ENCODE peak calls at places on chromosomes 13 and 19, in five cellular contexts. E is K562, P is HCT116, F is mammary epithelial cell, Q is GM23248. K is an unnamed sample. For H3K4me1, the result is how much of the 10 kb centered on the place peaks cover.

GRCh38 chr19:50728084-50728737 is 5.0 kb downstream of the CLEC11A start:
- DNase-seq in E (peak), P (no peak), F (peak), Q (peak), K (no peak)

GRCh38 chr19:46279177-46279576 is 17.7 kb upstream of the HIF3A start:
- DNase-seq in E (no peak), P (no peak), F (no peak), Q (no peak), K (no peak)

GRCh38 chr19:2337329-2337707 is 8.8 kb downstream of the SPPL2B start:
- DNase-seq in E (no peak), P (no peak), F (no peak), Q (peak), K (no peak)

GRCh38 chr19:610801-611505 is 21.3 kb downstream of the HCN2 start:
- DNase-seq in E (peak), P (no peak), F (no peak), Q (peak), K (peak)

GRCh38 chr13:110605132-110605531 is 10.2 kb upstream of the NAXD start:
- DNase-seq in E (no peak), P (no peak), F (no peak), Q (no peak), K (no peak)

GRCh38 chr13:107202371-107203023 is 634.6 kb upstream of the ARGLU1 start:
- DNase-seq in E (no peak), P (no peak), F (peak), Q (peak), K (no peak)

GRCh38 chr13:51786425-51787010 is 17.4 kb downstream of the DHRS12 start:
- DNase-seq in E (no peak), P (no peak), F (no peak), Q (peak), K (no peak)

GRCh38 chr19:56942749-56943148 is 102.2 kb upstream of the PEG3 start:
- DNase-seq in E (peak), P (no peak), F (peak), Q (peak), K (peak)

GRCh38 chr19:12985049-12985776 is 10.1 kb upstream of the NFIX start:
- DNase-seq in E (peak), P (peak), F (peak), Q (peak), K (no peak)

GRCh38 chr19:4911314-4911713 is 2.0 kb downstream of the UHRF1 start:
- DNase-seq in E (no peak), P (no peak), F (no peak), Q (peak), K (peak)

GRCh38 chr19:17931532-17932191 is 1.2 kb upstream of the CCDC124 start:
- DNase-seq in E (peak), P (no peak), F (peak), Q (no peak), K (no peak)

GRCh38 chr13:82847595-82847994 is 1034.7 kb downstream of the SLITRK1 start:
- DNase-seq in E (no peak), P (no peak), F (no peak), Q (no peak), K (no peak)

GRCh38 chr19:13150919-13151604 is 851 bp downstream of the IER2 start:
- DNase-seq in E (peak), P (no peak), F (no peak), Q (peak), K (peak)

GRCh38 chr19:33905937-33906577 is 109.4 kb downstream of the KCTD15 start:
- DNase-seq in E (peak), P (no peak), F (peak), Q (peak), K (no peak)

GRCh38 chr19:54218960-54219661 is 3.7 kb downstream of the LILRB3 start:
- DNase-seq in E (no peak), P (no peak), F (no peak), Q (no peak), K (no peak)

GRCh38 chr13:113926951-113927660 is 46.8 kb downstream of the C13orf46 start:
- DNase-seq in E (no peak), P (no peak), F (no peak), Q (no peak), K (no peak)

GRCh38 chr13:102234618-102235017 is 167.2 kb downstream of the FGF14 start:
- DNase-seq in E (no peak), P (no peak), F (peak), Q (no peak), K (no peak)

GRCh38 chr13:20720499-20720898 is 17.0 kb downstream of the IL17D start:
- DNase-seq in E (no peak), P (no peak), F (no peak), Q (no peak), K (no peak)

GRCh38 chr13:52345631-52346251 is 60.2 kb downstream of the THSD1 start:
- DNase-seq in E (no peak), P (no peak), F (no peak), Q (no peak), K (no peak)

GRCh38 chr19:49430678-49431329 is 5.6 kb downstream of the GFY start:
- DNase-seq in E (peak), P (no peak), F (no peak), Q (peak), K (peak)

GRCh38 chr19:45615795-45616708 is 14.0 kb upstream of the GPR4 start:
- DNase-seq in E (peak), P (peak), F (peak), Q (peak), K (peak)

GRCh38 chr19:42090687-42091086 is 14.7 kb downstream of the ZNF574 start:
- DNase-seq in E (no peak), P (no peak), F (no peak), Q (no peak), K (no peak)

GRCh38 chr13:85368686-85369085 is 430.5 kb downstream of the SLITRK6 start:
- DNase-seq in E (no peak), P (no peak), F (no peak), Q (no peak), K (no peak)

GRCh38 chr19:41872775-41873647 is 4.1 kb upstream of the CD79A start:
- DNase-seq in E (no peak), P (peak), F (peak), Q (peak), K (peak)

GRCh38 chr19:46718157-46718933 is 1.4 kb upstream of the PRKD2 start:
- DNase-seq in E (no peak), P (no peak), F (no peak), Q (peak), K (peak)

GRCh38 chr19:1173160-1173844 is 766 bp downstream of the SBNO2 start:
- DNase-seq in E (peak), P (no peak), F (no peak), Q (peak), K (peak)

GRCh38 chr13:97111705-97112104 is 110.4 kb upstream of the MBNL2 start:
- DNase-seq in E (no peak), P (no peak), F (no peak), Q (no peak), K (no peak)

GRCh38 chr19:7926727-7927604 is 1.0 kb upstream of the CTXN1 start:
- DNase-seq in E (no peak), P (no peak), F (no peak), Q (no peak), K (no peak)

GRCh38 chr19:7930765-7931164 is 4.8 kb upstream of the CTXN1 start:
- DNase-seq in E (no peak), P (no peak), F (no peak), Q (no peak), K (no peak)

GRCh38 chr19:7928334-7928706 is 2.4 kb upstream of the CTXN1 start:
- DNase-seq in E (no peak), P (no peak), F (no peak), Q (peak), K (no peak)

GRCh38 chr19:7927605-7928333 is 1.8 kb upstream of the CTXN1 start:
- DNase-seq in E (no peak), P (no peak), F (no peak), Q (no peak), K (no peak)

DNA sequence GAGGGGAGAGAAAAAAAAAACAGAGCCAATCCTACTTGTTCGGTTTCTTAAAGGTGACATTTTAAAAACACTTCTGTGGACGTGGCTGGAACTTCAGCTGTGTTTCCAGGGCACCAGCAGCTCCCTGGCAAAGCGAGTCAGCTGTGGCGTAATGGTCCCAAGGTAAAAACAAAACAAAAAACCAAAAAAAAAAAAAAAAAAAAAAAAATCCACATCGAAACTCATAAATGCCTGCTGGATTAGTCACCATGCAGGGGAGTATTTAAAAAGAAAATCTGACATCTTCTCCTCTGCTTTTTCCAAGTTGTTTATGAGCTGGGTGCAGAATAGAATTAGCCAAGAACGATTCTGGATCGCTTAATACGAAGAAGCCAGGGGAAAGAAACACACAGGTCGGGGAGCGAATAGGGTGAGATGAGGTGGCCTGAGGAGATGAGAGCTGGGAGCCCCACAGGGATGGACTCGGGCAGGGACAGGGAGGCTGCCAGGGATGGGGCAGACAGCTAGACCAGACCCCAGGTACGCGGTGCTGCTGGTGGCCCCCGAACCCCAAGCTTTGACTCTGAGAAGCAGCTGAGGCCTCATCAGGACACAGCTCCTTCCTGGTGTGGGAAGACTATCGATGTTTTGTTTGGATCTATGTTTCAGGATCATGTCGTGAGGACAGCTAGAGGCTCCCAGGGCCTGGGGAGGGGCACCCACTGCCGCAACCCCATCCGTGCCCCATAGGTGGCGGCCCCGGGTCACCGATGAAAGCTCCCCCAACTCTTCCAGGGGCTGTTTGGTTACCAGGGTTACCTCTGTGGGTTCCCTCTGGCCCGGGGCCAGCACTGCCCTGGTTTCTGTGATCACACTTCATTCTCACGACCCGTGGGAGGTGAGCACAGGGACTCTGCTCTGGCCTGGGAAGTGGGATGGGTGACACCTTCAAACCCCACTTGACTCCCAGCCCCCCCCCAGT is 3.1 kb upstream of the CTXN1 start:
- DNase-seq in E (peak), P (no peak), F (peak), Q (peak), K (peak)
- H2AFZ ChIP-seq in E (no peak), P (no peak), F (peak), Q (no peak), K (no peak)

GRCh38 chr19:8001995-8002849 is 3.2 kb downstream of the ELAVL1 start:
- DNase-seq in E (peak), P (peak), F (peak), Q (peak), K (peak)

GRCh38 chr19:8000298-8001038 is 5.0 kb downstream of the ELAVL1 start:
- DNase-seq in E (no peak), P (no peak), F (no peak), Q (no peak), K (no peak)

GRCh38 chr19:8004001-8004400 is 1.4 kb downstream of the ELAVL1 start:
- DNase-seq in E (no peak), P (no peak), F (no peak), Q (no peak), K (no peak)

GRCh38 chr19:7999376-7999775 is 6.1 kb downstream of the ELAVL1 start:
- DNase-seq in E (no peak), P (no peak), F (no peak), Q (no peak), K (no peak)

GRCh38 chr19:8001651-8001994 is 3.8 kb downstream of the ELAVL1 start:
- DNase-seq in E (no peak), P (no peak), F (no peak), Q (peak), K (no peak)
- H3K4me2 ChIP-seq in E (peak), P (peak), F (peak), Q (peak), K (peak)

DNA sequence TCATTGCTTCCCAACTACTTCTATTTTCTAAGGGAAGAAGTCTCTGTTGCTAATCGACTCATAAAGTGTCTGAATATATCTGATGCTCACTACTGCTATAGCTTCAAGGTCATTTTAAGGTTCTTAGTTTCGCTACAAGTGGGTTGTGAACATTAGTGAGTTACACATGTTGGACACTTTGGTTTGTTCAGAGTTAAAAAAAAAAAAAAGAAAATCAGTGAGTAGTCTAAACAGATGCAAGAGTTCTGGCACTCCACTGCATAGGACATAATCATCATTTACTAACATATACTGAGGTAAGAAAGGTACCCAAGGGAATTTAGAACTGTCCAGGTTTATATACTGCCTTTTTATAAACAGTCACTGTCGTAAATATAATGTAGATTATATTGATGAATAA is 108.8 kb downstream of the KLF12 start:
- DNase-seq in E (no peak), P (no peak), F (no peak), Q (no peak), K (no peak)
- H3K4me1 ChIP-seq in E (under half), P (under half), F (under half), Q (under half), K (under half)

GRCh38 chr19:6527893-6528543 is 2.8 kb upstream of the TNFSF9 start:
- DNase-seq in E (no peak), P (no peak), F (no peak), Q (no peak), K (peak)
- H2AFZ ChIP-seq in E (peak), P (no peak), F (no peak), Q (no peak), K (peak)

DNA sequence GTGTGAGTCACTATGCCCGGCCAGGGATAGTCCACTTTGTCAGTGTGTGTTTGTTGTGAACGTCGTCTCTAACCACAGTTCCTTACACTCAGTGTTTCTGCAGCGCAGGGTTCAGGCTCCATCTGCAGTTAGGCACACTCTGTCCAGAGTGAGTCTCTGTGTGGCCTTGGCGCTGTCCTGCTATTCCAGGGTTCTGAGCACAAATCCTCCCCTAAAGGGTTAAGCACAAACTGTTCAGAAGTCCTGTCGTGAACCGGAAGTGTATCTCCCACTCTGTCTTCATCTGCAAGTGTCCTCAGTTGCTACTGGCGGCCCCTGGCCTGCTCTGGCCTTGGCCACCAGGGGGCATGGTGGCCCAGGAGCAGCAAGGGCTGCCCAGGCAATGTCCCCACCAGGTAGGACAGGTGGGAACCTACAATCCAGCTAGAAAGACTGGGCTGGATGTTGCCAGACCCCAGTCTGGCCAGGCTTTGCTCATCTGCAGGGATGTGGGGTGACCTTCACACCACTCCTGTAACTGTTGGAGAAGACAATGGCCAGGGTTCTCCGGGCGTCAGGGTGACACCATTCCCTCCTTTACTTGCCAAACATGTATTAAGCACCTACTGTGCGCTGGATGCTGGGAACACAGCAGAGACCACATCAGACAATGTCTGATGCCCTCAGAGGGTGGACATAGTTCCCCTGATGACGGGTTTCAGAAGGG is 38.6 kb upstream of the GATAD2A start:
- DNase-seq in E (peak), P (peak), F (peak), Q (peak), K (peak)
- H3K4me2 ChIP-seq in E (peak), P (peak), F (peak), Q (no peak), K (peak)

GRCh38 chr19:11378319-11379189 is 4.1 kb downstream of the SWSAP1 start:
- DNase-seq in E (peak), P (no peak), F (peak), Q (peak), K (peak)

GRCh38 chr19:11380653-11381534 is 3.2 kb downstream of the EPOR start:
- DNase-seq in E (peak), P (peak), F (peak), Q (peak), K (peak)

GRCh38 chr19:11381535-11382369 is 2.4 kb downstream of the EPOR start:
- DNase-seq in E (no peak), P (peak), F (peak), Q (peak), K (peak)

GRCh38 chr19:11377756-11378155 is 3.3 kb downstream of the SWSAP1 start:
- DNase-seq in E (no peak), P (no peak), F (no peak), Q (peak), K (no peak)

DNA sequence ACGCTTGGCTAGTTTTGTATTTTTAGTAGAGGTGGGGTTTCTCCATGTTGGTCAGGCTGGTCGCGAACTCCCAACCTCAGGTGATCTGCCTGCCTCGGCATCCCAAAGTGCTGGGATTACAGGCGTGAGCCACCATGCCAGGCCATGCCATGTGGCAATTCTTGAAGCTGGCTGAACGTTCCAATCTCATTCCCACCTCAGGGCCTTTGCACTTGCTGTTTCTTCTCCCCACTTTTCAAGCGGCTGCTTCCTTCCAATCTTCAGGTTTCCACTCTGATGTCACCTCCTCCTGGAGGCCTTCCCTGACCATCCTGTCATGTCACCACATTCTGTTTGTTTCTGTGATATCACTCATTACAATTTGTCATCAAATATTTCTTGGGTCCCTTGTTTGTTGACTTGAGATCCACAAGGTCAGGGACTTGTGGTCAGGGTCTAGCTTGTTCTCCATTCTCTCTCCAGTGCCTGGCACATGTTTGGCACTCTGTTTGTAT is 4.2 kb downstream of the EPOR start:
- DNase-seq in E (no peak), P (no peak), F (no peak), Q (no peak), K (no peak)
- H3K4me1 ChIP-seq in E (half or more), P (half or more), F (half or more), Q (under half), K (half or more)

K was measured in OCI-LY7.